ENCODE peak calls at places on chromosome 10, in eight cellular contexts. P is stimulated activated CD4-positive, alpha-beta T cell treated with anti-CD3 and anti-CD28 coated beads, Interleukin-2, amount 100 ng/mL, for 48 hours; W is activated CD4-positive, alpha-beta T cell treated with anti-CD3 and anti-CD28 coated beads, Interleukin-2, amount 10 ng/mL, durations not matched to agents 7 days and 5 days; Y is HS-5; H is right cardiac atrium; E is T-helper 1 cell; J is activated T-helper 1 cell treated with anti-CD3 and anti-CD28 coated beads, Interleukin-2, amount 50 U/mL, for 16 hours; U is mesothelial cell of epicardium. V is an unnamed sample.
A peak's percentile ranks its signal among the peaks of the same experiment; 100 is the strongest.

GRCh38 chr10:123375097-123375496 is 220.9 kb downstream of the BUB3 start:
- DNase-seq in P (no peak), W (no peak), Y (no peak), H (no peak), E (no peak), J (no peak), U (no peak), V (no peak)

GRCh38 chr10:130018253-130018652 is 54.2 kb upstream of the EBF3 start:
- DNase-seq in P (no peak), W (peak; percentile 28), Y (peak; percentile 20), H (no peak), E (no peak), J (no peak), U (peak; percentile 35), V (no peak)

GRCh38 chr10:101646369-101646768 is 48.6 kb downstream of the FBXW4 start:
- DNase-seq in P (no peak), W (no peak), Y (no peak), H (peak; percentile 89), E (no peak), J (no peak), U (no peak), V (no peak)

GRCh38 chr10:99393036-99393435 is 37.4 kb downstream of the GOT1 start:
- DNase-seq in P (no peak), W (no peak), Y (no peak), H (no peak), E (no peak), J (no peak), U (no peak), V (no peak)

GRCh38 chr10:101071266-101071884 is 9.6 kb downstream of the KAZALD1 start:
- DNase-seq in P (peak; percentile 34), W (no peak), Y (no peak), H (no peak), E (no peak), J (no peak), U (no peak), V (no peak)

GRCh38 chr10:70685461-70685911 is 13.2 kb downstream of the ADAMTS14 start:
- DNase-seq in P (no peak), W (no peak), Y (no peak), H (no peak), E (no peak), J (no peak), U (no peak), V (no peak)

GRCh38 chr10:23342213-23342884 is 2.2 kb downstream of the C10orf67 start:
- DNase-seq in P (no peak), W (no peak), Y (no peak), H (no peak), E (no peak), J (no peak), U (no peak), V (no peak)

GRCh38 chr10:5814110-5815107 is 1.2 kb upstream of the GDI2 start:
- DNase-seq in P (no peak), W (no peak), Y (no peak), H (no peak), E (no peak), J (no peak), U (no peak), V (no peak)

GRCh38 chr10:34504534-34504933 is 310.6 kb downstream of the PARD3 start:
- DNase-seq in P (no peak), W (no peak), Y (no peak), H (no peak), E (no peak), J (no peak), U (no peak), V (no peak)

GRCh38 chr10:85598646-85599045 is 767.9 kb downstream of the GRID1 start:
- DNase-seq in P (no peak), W (no peak), Y (no peak), H (no peak), E (no peak), J (no peak), U (no peak), V (no peak)

GRCh38 chr10:67471022-67471421 is 225.0 kb downstream of the CTNNA3 start:
- DNase-seq in P (no peak), W (no peak), Y (no peak), H (no peak), E (no peak), J (no peak), U (no peak), V (no peak)